ENCODE peak calls at places on chromosome 2, in nine cellular contexts. K is cardiac muscle cell; L is uterus; V is lower lobe of right lung; Q is fibroblast of lung; A is OCI-LY7; Y is body of pancreas; O is CD8-positive, alpha-beta T cell; M is SK-N-SH. I is an unnamed sample.

GRCh38 chr2:240389302-240389805 is 46.1 kb upstream of the GPC1 start:
- DNase-seq in O (no peak), V (peak), K (no peak), M (no peak), Q (no peak), L (no peak), A (no peak), Y (no peak), I (no peak)

GRCh38 chr2:29398384-29399237 is 283.4 kb downstream of the CLIP4 start:
- DNase-seq in V (no peak), M (peak), Y (peak), L (no peak), K (peak), A (no peak), O (no peak), Q (no peak), I (no peak)

GRCh38 chr2:120383631-120384477 is 37.9 kb downstream of the INHBB start:
- DNase-seq in Y (no peak), K (no peak), O (no peak), M (no peak), V (peak), Q (no peak), L (no peak), A (no peak), I (no peak)

GRCh38 chr2:69618362-69618761 is 25.2 kb downstream of the AAK1 start:
- DNase-seq in M (no peak), Q (peak), V (no peak), L (peak), Y (no peak), K (peak), O (no peak), A (no peak), I (no peak)

GRCh38 chr2:28654286-28654980 is 97.2 kb upstream of the PPP1CB start:
- DNase-seq in K (peak), L (no peak), M (no peak), Q (no peak), Y (no peak), O (no peak), A (no peak), V (no peak), I (no peak)

GRCh38 chr2:43293744-43294695 is 67.6 kb upstream of the ZFP36L2 start:
- DNase-seq in K (peak), L (peak), V (no peak), A (no peak), Q (peak), O (peak), M (no peak), Y (no peak), I (peak)

GRCh38 chr2:195270466-195270865 is 386.6 kb upstream of the SLC39A10 start:
- DNase-seq in L (no peak), K (no peak), Q (no peak), O (no peak), M (no peak), Y (no peak), V (no peak), A (no peak), I (no peak)

GRCh38 chr2:70523996-70524965 is 29.3 kb downstream of the TGFA start:
- DNase-seq in A (no peak), Y (peak), K (peak), O (peak), L (no peak), Q (no peak), M (no peak), V (peak), I (no peak)

GRCh38 chr2:45889053-45889452 is 237.6 kb downstream of the PRKCE start:
- DNase-seq in V (peak), O (peak), K (peak), Q (peak), A (peak), L (no peak), Y (peak), M (no peak), I (peak)

GRCh38 chr2:62998949-62999348 is 51.7 kb upstream of the OTX1 start:
- DNase-seq in M (no peak), O (no peak), Q (no peak), K (peak), A (no peak), Y (no peak), L (no peak), V (no peak), I (no peak)

GRCh38 chr2:10762651-10763460 is 41.4 kb downstream of the ATP6V1C2 start:
- DNase-seq in Q (peak), A (no peak), M (peak), V (no peak), L (no peak), K (peak), Y (no peak), O (no peak), I (no peak)

GRCh38 chr2:208142925-208143799 is 2.8 kb downstream of the CRYGB start:
- DNase-seq in K (no peak), V (no peak), L (no peak), O (no peak), Q (no peak), Y (no peak), M (no peak), A (no peak), I (no peak)

GRCh38 chr2:240992572-240993291 is 5.7 kb upstream of the SNED1 start:
- DNase-seq in Q (no peak), Y (no peak), O (peak), V (peak), K (no peak), M (no peak), L (peak), A (no peak), I (no peak)

GRCh38 chr2:15874311-15874710 is 66.0 kb upstream of the MYCN start:
- DNase-seq in L (no peak), Q (no peak), O (no peak), K (no peak), A (no peak), V (no peak), M (no peak), Y (no peak), I (no peak)

GRCh38 chr2:4618141-4618540 is 914.8 kb downstream of the DCDC2C start:
- DNase-seq in L (no peak), V (no peak), O (no peak), M (no peak), A (no peak), K (no peak), Q (no peak), Y (no peak), I (no peak)

DNA sequence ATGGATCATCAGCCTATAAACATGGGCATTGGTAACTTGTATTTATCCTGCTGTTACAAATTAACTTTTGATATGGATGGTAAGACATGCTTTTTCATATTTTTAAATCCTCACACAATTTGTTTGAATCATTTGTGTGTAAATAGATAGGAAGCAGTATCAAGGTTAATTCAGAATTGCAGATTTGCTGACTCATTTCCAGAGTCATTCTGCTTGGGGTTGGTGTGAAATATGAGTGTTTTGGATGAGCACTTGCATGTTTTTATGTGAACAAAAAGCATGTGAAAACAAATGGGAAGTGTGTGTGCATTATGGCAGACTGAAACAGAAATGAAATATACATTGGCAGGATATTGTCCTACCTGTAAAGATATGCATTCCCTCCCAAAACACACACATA is 11.8 kb downstream of the CCDC85A start:
- DNase-seq in A (no peak), K (no peak), Q (no peak), M (no peak), V (no peak), L (no peak), O (no peak), Y (no peak), I (no peak)
- H3K27ac ChIP-seq in A (no peak), K (no peak), Q (no peak), M (no peak), V (no peak), L (no peak), O (no peak), Y (no peak), I (no peak)

GRCh38 chr2:185108588-185108987 is 510.3 kb downstream of the ZNF804A start:
- DNase-seq in Y (no peak), L (no peak), K (no peak), Q (peak), O (no peak), M (no peak), A (no peak), V (no peak), I (no peak)
- TF ChIP-seq CTCF in Y (no peak), L (no peak), K (no peak), Q (no peak), O (no peak), M (no peak), A (no peak), V (no peak), I (no peak)

GRCh38 chr2:201182650-201183372 is at the start of gene CASP10:
- DNase-seq in M (no peak), V (no peak), L (no peak), Q (peak), O (no peak), A (peak), K (peak), Y (peak), I (peak)

GRCh38 chr2:201188449-201188848 is 5.5 kb downstream of the CASP10 start:
- DNase-seq in Y (no peak), M (no peak), V (no peak), K (no peak), O (no peak), L (no peak), Q (no peak), A (no peak), I (no peak)

GRCh38 chr2:201185863-201186262 is 2.9 kb downstream of the CASP10 start:
- DNase-seq in A (peak), O (no peak), L (no peak), Y (no peak), M (no peak), Q (no peak), V (no peak), K (no peak), I (no peak)

GRCh38 chr2:201180010-201180409 is 2.9 kb upstream of the CASP10 start:
- DNase-seq in V (no peak), M (no peak), O (no peak), Q (no peak), L (no peak), K (no peak), A (no peak), Y (no peak), I (no peak)

GRCh38 chr2:201183373-201183742 is 417 bp downstream of the CASP10 start:
- DNase-seq in A (no peak), O (no peak), M (no peak), V (no peak), L (no peak), K (no peak), Q (no peak), Y (no peak), I (peak)
- H3K4me3 ChIP-seq in A (peak), O (peak), M (no peak), V (peak), L (peak), K (no peak), Q (peak), Y (peak), I (peak)

GRCh38 chr2:7502306-7502705 is 585.1 kb downstream of the RNF144A start:
- DNase-seq in A (no peak), M (no peak), O (no peak), L (no peak), K (no peak), Q (no peak), V (no peak), Y (no peak), I (no peak)
- H3K27ac ChIP-seq in A (no peak), M (no peak), O (no peak), L (no peak), K (no peak), Q (no peak), V (no peak), Y (no peak), I (no peak)